ENCODE peak calls at places on chromosomes 6 and 20, in seven cellular contexts. O is H9, U is breast epithelium, K is fibroblast of lung, L is endodermal cell, I is Panc1, T is AG04450. C is an unnamed sample.

GRCh38 chr6:40806479-40806878 is 219.3 kb upstream of the LRFN2 start:
- DNase-seq in O (no peak), U (no peak), K (no peak), L (peak; percentile 27), I (no peak), T (no peak), C (no peak)

GRCh38 chr6:20965915-20966314 is 431.7 kb downstream of the CDKAL1 start:
- DNase-seq in O (no peak), U (no peak), K (no peak), L (no peak), I (no peak), T (no peak), C (no peak)

GRCh38 chr20:4086771-4087677 is 71.7 kb upstream of the RNF24 start:
- DNase-seq in O (peak; percentile 28), U (no peak), K (no peak), L (no peak), I (no peak), T (no peak), C (no peak)

GRCh38 chr6:106525111-106525884 is 104.0 kb downstream of the RTN4IP1 start:
- DNase-seq in O (no peak), U (no peak), K (no peak), L (no peak), I (no peak), T (no peak), C (no peak)

GRCh38 chr6:38552136-38552535 is 87.6 kb downstream of the BTBD9 start:
- DNase-seq in O (no peak), U (no peak), K (no peak), L (no peak), I (no peak), T (no peak), C (no peak)

GRCh38 chr20:48722737-48723191 is 105.0 kb downstream of the PREX1 start:
- DNase-seq in O (no peak), U (no peak), K (peak; percentile 50), L (no peak), I (no peak), T (no peak), C (peak; percentile 83)

GRCh38 chr6:149032599-149033405 is 284.7 kb upstream of the TAB2 start:
- DNase-seq in O (no peak), U (no peak), K (peak; percentile 94), L (no peak), I (no peak), T (peak; percentile 45), C (no peak)

GRCh38 chr20:46757754-46758678 is 48.6 kb downstream of the SLC2A10 start:
- DNase-seq in O (peak; percentile 66), U (no peak), K (peak; percentile 38), L (peak; percentile 85), I (no peak), T (no peak), C (no peak)

GRCh38 chr6:106005013-106005412 is 81.1 kb upstream of the PRDM1 start:
- DNase-seq in O (no peak), U (no peak), K (peak; percentile 77), L (no peak), I (no peak), T (no peak), C (no peak)

GRCh38 chr6:112951829-112952228 is 604.7 kb downstream of the RFPL4B start:
- DNase-seq in O (no peak), U (no peak), K (no peak), L (no peak), I (no peak), T (no peak), C (no peak)

GRCh38 chr20:13644010-13644409 is 5.3 kb upstream of the TASP1 start:
- DNase-seq in O (no peak), U (no peak), K (peak; percentile 90), L (no peak), I (no peak), T (no peak), C (no peak)

GRCh38 chr6:44225579-44226325 is 2.4 kb downstream of the SLC29A1 start:
- DNase-seq in O (no peak), U (no peak), K (no peak), L (peak; percentile 49), I (no peak), T (no peak), C (no peak)

GRCh38 chr20:32128167-32128566 is 18.7 kb downstream of the TM9SF4 start:
- DNase-seq in O (no peak), U (no peak), K (no peak), L (no peak), I (no peak), T (no peak), C (no peak)

GRCh38 chr6:159109391-159109790 is 59.8 kb upstream of the FNDC1 start:
- DNase-seq in O (no peak), U (no peak), K (no peak), L (peak; percentile 35), I (no peak), T (no peak), C (no peak)

GRCh38 chr20:32894711-32895355 is 36.1 kb downstream of the EFCAB8 start:
- DNase-seq in O (no peak), U (no peak), K (no peak), L (no peak), I (no peak), T (no peak), C (no peak)

GRCh38 chr6:25350593-25350992 is 71.4 kb downstream of the CARMIL1 start:
- DNase-seq in O (no peak), U (no peak), K (no peak), L (no peak), I (no peak), T (no peak), C (no peak)

GRCh38 chr6:119077643-119078448 is 618 bp downstream of the FAM184A start:
- DNase-seq in O (peak; percentile 78), U (peak; percentile 57), K (peak; percentile 11), L (peak; percentile 85), I (peak; percentile 18), T (no peak), C (peak; percentile 85)

GRCh38 chr6:105514306-105514705 is 111.4 kb upstream of the PREP start:
- DNase-seq in O (no peak), U (no peak), K (no peak), L (no peak), I (no peak), T (no peak), C (no peak)

GRCh38 chr6:132067286-132067685 is 116.1 kb upstream of the CCN2 start:
- DNase-seq in O (no peak), U (no peak), K (no peak), L (no peak), I (no peak), T (no peak), C (no peak)

GRCh38 chr20:60212695-60213094 is 254.5 kb downstream of the CDH26 start:
- DNase-seq in O (no peak), U (no peak), K (no peak), L (no peak), I (no peak), T (no peak), C (no peak)

GRCh38 chr20:60219984-60220540 is 261.8 kb downstream of the CDH26 start:
- DNase-seq in O (no peak), U (no peak), K (no peak), L (no peak), I (no peak), T (no peak), C (no peak)

GRCh38 chr20:60214901-60215522 is 256.8 kb downstream of the CDH26 start:
- DNase-seq in O (no peak), U (no peak), K (no peak), L (no peak), I (no peak), T (no peak), C (no peak)

GRCh38 chr20:60213126-60213893 is 255.1 kb downstream of the CDH26 start:
- DNase-seq in O (no peak), U (no peak), K (no peak), L (no peak), I (no peak), T (no peak), C (no peak)

GRCh38 chr20:60215786-60216730 is 257.8 kb downstream of the CDH26 start:
- DNase-seq in O (no peak), U (no peak), K (no peak), L (no peak), I (no peak), T (no peak), C (no peak)
- H3K27ac ChIP-seq in O (no peak overlapping the region), U (no peak overlapping the region), K (no peak overlapping the region), L (no peak overlapping the region), I (no peak overlapping the region), T (no peak overlapping the region), C (no peak overlapping the region)

GRCh38 chr6:35033683-35034082 is 107.5 kb downstream of the TCP11 start:
- DNase-seq in O (peak; percentile 17), U (no peak), K (no peak), L (no peak), I (no peak), T (no peak), C (no peak)

GRCh38 chr6:35036828-35037095 is 104.4 kb downstream of the TCP11 start:
- DNase-seq in O (no peak), U (no peak), K (no peak), L (peak; percentile 52), I (no peak), T (no peak), C (no peak)

GRCh38 chr6:35035481-35036030 is 105.6 kb downstream of the TCP11 start:
- DNase-seq in O (no peak), U (no peak), K (no peak), L (peak; percentile 48), I (no peak), T (no peak), C (no peak)

GRCh38 chr6:35036059-35036827 is 104.9 kb downstream of the TCP11 start:
- DNase-seq in O (no peak), U (no peak), K (no peak), L (no peak), I (no peak), T (no peak), C (no peak)

DNA sequence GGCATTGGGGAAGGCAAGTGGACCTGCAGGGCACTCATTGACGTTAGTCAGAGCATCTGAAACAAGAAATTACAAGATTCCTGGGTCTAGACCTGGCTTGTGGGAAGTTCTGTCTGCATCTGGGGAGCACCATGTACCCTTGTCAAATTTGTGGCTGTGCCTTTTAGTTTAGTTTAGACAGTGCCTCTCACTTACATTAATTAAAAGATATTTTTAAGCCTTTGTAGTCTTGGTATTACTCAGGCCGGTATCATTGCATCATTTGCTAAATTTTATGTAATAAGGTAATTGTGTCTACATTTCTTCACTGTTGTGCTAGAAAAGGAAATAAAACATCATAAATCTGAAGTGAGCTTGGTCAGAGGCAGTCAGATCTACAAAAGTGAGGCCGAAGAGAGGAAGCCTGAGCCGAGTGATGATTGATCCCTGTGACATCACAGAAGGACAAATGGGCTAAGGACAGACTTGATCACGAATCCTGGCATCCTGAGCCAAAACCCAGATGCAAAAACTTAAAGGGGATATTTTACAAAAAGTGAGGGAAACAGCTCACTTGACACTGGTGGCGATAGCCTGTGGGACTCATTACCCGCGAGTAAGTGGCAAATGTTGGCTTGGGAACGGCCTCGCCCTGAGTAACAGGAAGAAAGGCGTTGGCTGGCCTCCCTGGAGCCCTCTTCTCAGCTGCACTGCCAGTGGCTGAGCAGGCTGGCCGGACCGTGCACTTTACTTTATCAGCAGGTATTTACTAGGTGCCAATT is 106.5 kb downstream of the TCP11 start:
- DNase-seq in O (peak; percentile 26), U (no peak), K (no peak), L (peak; percentile 85), I (no peak), T (no peak), C (no peak)
- H3K27ac ChIP-seq in O (no peak overlapping the region), U (peak overlapping the region; percentile 74), K (no peak overlapping the region), L (no peak overlapping the region), I (no peak overlapping the region), T (no peak overlapping the region), C (peak overlapping the region; percentile 67)

GRCh38 chr6:47200536-47201334 is 109.0 kb downstream of the TNFRSF21 start:
- DNase-seq in O (no peak), U (no peak), K (peak; percentile 34), L (no peak), I (no peak), T (no peak), C (no peak)
- H3K27ac ChIP-seq in O (no peak overlapping the region), U (no peak overlapping the region), K (no peak overlapping the region), L (no peak overlapping the region), I (no peak overlapping the region), T (no peak overlapping the region), C (no peak overlapping the region)

GRCh38 chr6:157268835-157269234 is 54.5 kb downstream of the TMEM242 start:
- DNase-seq in O (peak; percentile 16), U (no peak), K (no peak), L (peak; percentile 19), I (no peak), T (no peak), C (peak; percentile 47)
- H3K27ac ChIP-seq in O (no peak overlapping the region), U (peak overlapping the region; percentile 83), K (no peak overlapping the region), L (no peak overlapping the region), I (no peak overlapping the region), T (no peak overlapping the region), C (peak overlapping the region; percentile 60)